ENCODE peak calls at places on chromosome 13, in eight cellular contexts. One of them, this sample, is unnamed.

GRCh38 chr13:67299072-67299635 is 69.0 kb upstream of the PCDH9 start:
- DNase-seq in GM06990: no peak
- DNase-seq in brain microvascular endothelial cell: peak; percentile 78
- DNase-seq in stimulated activated CD8-positive, alpha-beta memory T cell treated with anti-CD3 and anti-CD28 coated beads, Interleukin-7, amount 100 ng/mL, for 24 hours: no peak
- DNase-seq in keratinocyte: no peak
- DNase-seq in GM19239: no peak
- DNase-seq in non-pigmented ciliary epithelial cell: peak; percentile 84
- DNase-seq in cardiac muscle cell: peak; percentile 80
- DNase-seq in this sample: no peak

GRCh38 chr13:23175920-23176319 is 4.9 kb upstream of the SGCG start:
- DNase-seq in GM06990: no peak
- DNase-seq in brain microvascular endothelial cell: no peak
- DNase-seq in stimulated activated CD8-positive, alpha-beta memory T cell treated with anti-CD3 and anti-CD28 coated beads, Interleukin-7, amount 100 ng/mL, for 24 hours: no peak
- DNase-seq in keratinocyte: no peak
- DNase-seq in GM19239: no peak
- DNase-seq in non-pigmented ciliary epithelial cell: no peak
- DNase-seq in cardiac muscle cell: peak; percentile 10
- DNase-seq in this sample: no peak

GRCh38 chr13:108270442-108270841 is 924 bp downstream of the TNFSF13B start:
- DNase-seq in GM06990: no peak
- DNase-seq in brain microvascular endothelial cell: no peak
- DNase-seq in stimulated activated CD8-positive, alpha-beta memory T cell treated with anti-CD3 and anti-CD28 coated beads, Interleukin-7, amount 100 ng/mL, for 24 hours: no peak
- DNase-seq in keratinocyte: no peak
- DNase-seq in GM19239: no peak
- DNase-seq in non-pigmented ciliary epithelial cell: no peak
- DNase-seq in cardiac muscle cell: peak; percentile 18
- DNase-seq in this sample: no peak

GRCh38 chr13:93603043-93603442 is 376.4 kb downstream of the GPC6 start:
- DNase-seq in GM06990: no peak
- DNase-seq in brain microvascular endothelial cell: peak; percentile 80
- DNase-seq in stimulated activated CD8-positive, alpha-beta memory T cell treated with anti-CD3 and anti-CD28 coated beads, Interleukin-7, amount 100 ng/mL, for 24 hours: no peak
- DNase-seq in keratinocyte: peak; percentile 67
- DNase-seq in GM19239: no peak
- DNase-seq in non-pigmented ciliary epithelial cell: peak; percentile 42
- DNase-seq in cardiac muscle cell: peak; percentile 90
- DNase-seq in this sample: no peak

GRCh38 chr13:33931397-33931987 is 113.5 kb downstream of the RFC3 start:
- DNase-seq in GM06990: peak; percentile 1
- DNase-seq in brain microvascular endothelial cell: peak; percentile 61
- DNase-seq in stimulated activated CD8-positive, alpha-beta memory T cell treated with anti-CD3 and anti-CD28 coated beads, Interleukin-7, amount 100 ng/mL, for 24 hours: no peak
- DNase-seq in keratinocyte: no peak
- DNase-seq in GM19239: peak; percentile 1
- DNase-seq in non-pigmented ciliary epithelial cell: no peak
- DNase-seq in cardiac muscle cell: peak; percentile 76
- DNase-seq in this sample: peak; percentile 4

GRCh38 chr13:34750078-34750703 is 191.9 kb upstream of the NBEA start:
- DNase-seq in GM06990: peak; percentile 2
- DNase-seq in brain microvascular endothelial cell: no peak
- DNase-seq in stimulated activated CD8-positive, alpha-beta memory T cell treated with anti-CD3 and anti-CD28 coated beads, Interleukin-7, amount 100 ng/mL, for 24 hours: no peak
- DNase-seq in keratinocyte: no peak
- DNase-seq in GM19239: no peak
- DNase-seq in non-pigmented ciliary epithelial cell: no peak
- DNase-seq in cardiac muscle cell: peak; percentile 66
- DNase-seq in this sample: no peak

GRCh38 chr13:73767747-73768315 is 366.4 kb downstream of the KLF12 start:
- DNase-seq in GM06990: no peak
- DNase-seq in brain microvascular endothelial cell: no peak
- DNase-seq in stimulated activated CD8-positive, alpha-beta memory T cell treated with anti-CD3 and anti-CD28 coated beads, Interleukin-7, amount 100 ng/mL, for 24 hours: no peak
- DNase-seq in keratinocyte: no peak
- DNase-seq in GM19239: no peak
- DNase-seq in non-pigmented ciliary epithelial cell: no peak
- DNase-seq in cardiac muscle cell: no peak
- DNase-seq in this sample: no peak

GRCh38 chr13:48493851-48494250 is 39.0 kb downstream of the RCBTB2 start:
- DNase-seq in GM06990: no peak
- DNase-seq in brain microvascular endothelial cell: no peak
- DNase-seq in stimulated activated CD8-positive, alpha-beta memory T cell treated with anti-CD3 and anti-CD28 coated beads, Interleukin-7, amount 100 ng/mL, for 24 hours: no peak
- DNase-seq in keratinocyte: no peak
- DNase-seq in GM19239: no peak
- DNase-seq in non-pigmented ciliary epithelial cell: no peak
- DNase-seq in cardiac muscle cell: peak; percentile 66
- DNase-seq in this sample: no peak

GRCh38 chr13:79936368-79937136 is 404.4 kb downstream of the SPRY2 start:
- DNase-seq in GM06990: no peak
- DNase-seq in brain microvascular endothelial cell: peak; percentile 99
- DNase-seq in stimulated activated CD8-positive, alpha-beta memory T cell treated with anti-CD3 and anti-CD28 coated beads, Interleukin-7, amount 100 ng/mL, for 24 hours: no peak
- DNase-seq in keratinocyte: peak; percentile 88
- DNase-seq in GM19239: no peak
- DNase-seq in non-pigmented ciliary epithelial cell: peak; percentile 99
- DNase-seq in cardiac muscle cell: peak; percentile 98
- DNase-seq in this sample: no peak

GRCh38 chr13:43792456-43792855 is 5.7 kb upstream of the ENOX1 start:
- DNase-seq in GM06990: no peak
- DNase-seq in brain microvascular endothelial cell: no peak
- DNase-seq in stimulated activated CD8-positive, alpha-beta memory T cell treated with anti-CD3 and anti-CD28 coated beads, Interleukin-7, amount 100 ng/mL, for 24 hours: no peak
- DNase-seq in keratinocyte: no peak
- DNase-seq in GM19239: no peak
- DNase-seq in non-pigmented ciliary epithelial cell: no peak
- DNase-seq in cardiac muscle cell: peak; percentile 80
- DNase-seq in this sample: no peak

GRCh38 chr13:65966991-65967451 is 1263.1 kb downstream of the PCDH9 start:
- DNase-seq in GM06990: no peak
- DNase-seq in brain microvascular endothelial cell: peak; percentile 55
- DNase-seq in stimulated activated CD8-positive, alpha-beta memory T cell treated with anti-CD3 and anti-CD28 coated beads, Interleukin-7, amount 100 ng/mL, for 24 hours: no peak
- DNase-seq in keratinocyte: no peak
- DNase-seq in GM19239: no peak
- DNase-seq in non-pigmented ciliary epithelial cell: no peak
- DNase-seq in cardiac muscle cell: peak; percentile 59
- DNase-seq in this sample: no peak

GRCh38 chr13:59086147-59086546 is 1077.6 kb downstream of the DIAPH3 start:
- DNase-seq in GM06990: no peak
- DNase-seq in brain microvascular endothelial cell: peak; percentile 82
- DNase-seq in stimulated activated CD8-positive, alpha-beta memory T cell treated with anti-CD3 and anti-CD28 coated beads, Interleukin-7, amount 100 ng/mL, for 24 hours: no peak
- DNase-seq in keratinocyte: no peak
- DNase-seq in GM19239: no peak
- DNase-seq in non-pigmented ciliary epithelial cell: peak; percentile 86
- DNase-seq in cardiac muscle cell: peak; percentile 29
- DNase-seq in this sample: no peak

GRCh38 chr13:75319244-75319643 is 162.7 kb downstream of the TBC1D4 start:
- DNase-seq in GM06990: no peak
- DNase-seq in brain microvascular endothelial cell: peak; percentile 31
- DNase-seq in stimulated activated CD8-positive, alpha-beta memory T cell treated with anti-CD3 and anti-CD28 coated beads, Interleukin-7, amount 100 ng/mL, for 24 hours: no peak
- DNase-seq in keratinocyte: no peak
- DNase-seq in GM19239: no peak
- DNase-seq in non-pigmented ciliary epithelial cell: peak; percentile 41
- DNase-seq in cardiac muscle cell: no peak
- DNase-seq in this sample: no peak

GRCh38 chr13:113539176-113539575 is 45.4 kb upstream of the TFDP1 start:
- DNase-seq in GM06990: no peak
- DNase-seq in brain microvascular endothelial cell: no peak
- DNase-seq in stimulated activated CD8-positive, alpha-beta memory T cell treated with anti-CD3 and anti-CD28 coated beads, Interleukin-7, amount 100 ng/mL, for 24 hours: no peak
- DNase-seq in keratinocyte: no peak
- DNase-seq in GM19239: no peak
- DNase-seq in non-pigmented ciliary epithelial cell: no peak
- DNase-seq in cardiac muscle cell: no peak
- DNase-seq in this sample: no peak